ENCODE peak calls at places on chromosomes 7 and 10, in seven cellular contexts. One of them, this sample, is unnamed.

GRCh38 chr10:102240467-102241036 is 760 bp downstream of the PITX3 start:
- DNase-seq in IMR-90: no peak
- DNase-seq in H1: no peak
- DNase-seq in trophoblast cell: no peak
- DNase-seq in mesendoderm: no peak
- DNase-seq in mesenchymal stem cell: peak
- DNase-seq in neuronal stem cell: no peak
- DNase-seq in this sample: peak

GRCh38 chr7:151013728-151014497 is 10.4 kb downstream of the ATG9B start:
- DNase-seq in IMR-90: peak
- DNase-seq in H1: peak
- DNase-seq in trophoblast cell: peak
- DNase-seq in mesendoderm: peak
- DNase-seq in mesenchymal stem cell: no peak
- DNase-seq in neuronal stem cell: peak
- DNase-seq in this sample: peak

GRCh38 chr7:2820508-2820934 is 23.6 kb downstream of the GNA12 start:
- DNase-seq in IMR-90: peak
- DNase-seq in H1: no peak
- DNase-seq in trophoblast cell: peak
- DNase-seq in mesendoderm: peak
- DNase-seq in mesenchymal stem cell: peak
- DNase-seq in neuronal stem cell: no peak
- DNase-seq in this sample: no peak

GRCh38 chr10:84762754-84763394 is 434.5 kb downstream of the CCSER2 start:
- DNase-seq in IMR-90: no peak
- DNase-seq in H1: no peak
- DNase-seq in trophoblast cell: no peak
- DNase-seq in mesendoderm: peak
- DNase-seq in mesenchymal stem cell: no peak
- DNase-seq in neuronal stem cell: no peak
- DNase-seq in this sample: peak

GRCh38 chr10:44696496-44696895 is 214.6 kb upstream of the TMEM72 start:
- DNase-seq in IMR-90: peak
- DNase-seq in H1: no peak
- DNase-seq in trophoblast cell: no peak
- DNase-seq in mesendoderm: peak
- DNase-seq in mesenchymal stem cell: peak
- DNase-seq in neuronal stem cell: no peak
- DNase-seq in this sample: no peak

GRCh38 chr10:127150136-127150535 is 46.3 kb downstream of the INSYN2A start:
- DNase-seq in IMR-90: peak
- DNase-seq in H1: no peak
- DNase-seq in trophoblast cell: no peak
- DNase-seq in mesendoderm: peak
- DNase-seq in mesenchymal stem cell: peak
- DNase-seq in neuronal stem cell: no peak
- DNase-seq in this sample: no peak

GRCh38 chr10:17059197-17059688 is 70.4 kb downstream of the CUBN start:
- DNase-seq in IMR-90: peak
- DNase-seq in H1: no peak
- DNase-seq in trophoblast cell: no peak
- DNase-seq in mesendoderm: no peak
- DNase-seq in mesenchymal stem cell: peak
- DNase-seq in neuronal stem cell: no peak
- DNase-seq in this sample: no peak

GRCh38 chr7:128734777-128735342 is 4.3 kb upstream of the CALU start:
- DNase-seq in IMR-90: no peak
- DNase-seq in H1: no peak
- DNase-seq in trophoblast cell: no peak
- DNase-seq in mesendoderm: no peak
- DNase-seq in mesenchymal stem cell: no peak
- DNase-seq in neuronal stem cell: no peak
- DNase-seq in this sample: no peak

GRCh38 chr7:129401228-129401967 is 32.8 kb upstream of the STRIP2 start:
- DNase-seq in IMR-90: no peak
- DNase-seq in H1: no peak
- DNase-seq in trophoblast cell: no peak
- DNase-seq in mesendoderm: peak
- DNase-seq in mesenchymal stem cell: peak
- DNase-seq in neuronal stem cell: no peak
- DNase-seq in this sample: no peak

GRCh38 chr10:73744690-73744994 is 470 bp downstream of the SEC24C start:
- DNase-seq in IMR-90: peak
- DNase-seq in H1: no peak
- DNase-seq in trophoblast cell: peak
- DNase-seq in mesendoderm: peak
- DNase-seq in mesenchymal stem cell: peak
- DNase-seq in neuronal stem cell: no peak
- DNase-seq in this sample: no peak

GRCh38 chr7:17558135-17558534 is 259.7 kb downstream of the AHR start:
- DNase-seq in IMR-90: no peak
- DNase-seq in H1: no peak
- DNase-seq in trophoblast cell: no peak
- DNase-seq in mesendoderm: no peak
- DNase-seq in mesenchymal stem cell: no peak
- DNase-seq in neuronal stem cell: no peak
- DNase-seq in this sample: no peak

GRCh38 chr10:95360122-95360715 is 69.4 kb upstream of the PDLIM1 start:
- DNase-seq in IMR-90: peak
- DNase-seq in H1: no peak
- DNase-seq in trophoblast cell: no peak
- DNase-seq in mesendoderm: no peak
- DNase-seq in mesenchymal stem cell: peak
- DNase-seq in neuronal stem cell: no peak
- DNase-seq in this sample: no peak

GRCh38 chr7:124263232-124263827 is 230.5 kb upstream of the TMEM229A start:
- DNase-seq in IMR-90: peak
- DNase-seq in H1: no peak
- DNase-seq in trophoblast cell: peak
- DNase-seq in mesendoderm: peak
- DNase-seq in mesenchymal stem cell: peak
- DNase-seq in neuronal stem cell: no peak
- DNase-seq in this sample: peak

GRCh38 chr10:86583983-86584382 is 62.4 kb upstream of the WAPL start:
- DNase-seq in IMR-90: no peak
- DNase-seq in H1: peak
- DNase-seq in trophoblast cell: no peak
- DNase-seq in mesendoderm: peak
- DNase-seq in mesenchymal stem cell: no peak
- DNase-seq in neuronal stem cell: no peak
- DNase-seq in this sample: peak

GRCh38 chr10:131810805-131811137 is 90.0 kb upstream of the PPP2R2D start:
- DNase-seq in IMR-90: no peak
- DNase-seq in H1: peak
- DNase-seq in trophoblast cell: no peak
- DNase-seq in mesendoderm: no peak
- DNase-seq in mesenchymal stem cell: no peak
- DNase-seq in neuronal stem cell: no peak
- DNase-seq in this sample: no peak

GRCh38 chr7:24192701-24193100 is 91.3 kb upstream of the NPY start:
- DNase-seq in IMR-90: no peak
- DNase-seq in H1: no peak
- DNase-seq in trophoblast cell: no peak
- DNase-seq in mesendoderm: no peak
- DNase-seq in mesenchymal stem cell: no peak
- DNase-seq in neuronal stem cell: no peak
- DNase-seq in this sample: no peak

GRCh38 chr7:22849158-22849557 is 26.5 kb upstream of the TOMM7 start:
- DNase-seq in IMR-90: no peak
- DNase-seq in H1: no peak
- DNase-seq in trophoblast cell: no peak
- DNase-seq in mesendoderm: no peak
- DNase-seq in mesenchymal stem cell: no peak
- DNase-seq in neuronal stem cell: no peak
- DNase-seq in this sample: no peak

GRCh38 chr10:37707829-37708578 is 149.4 kb downstream of the ZNF248 start:
- DNase-seq in IMR-90: no peak
- DNase-seq in H1: no peak
- DNase-seq in trophoblast cell: no peak
- DNase-seq in mesendoderm: no peak
- DNase-seq in mesenchymal stem cell: no peak
- DNase-seq in neuronal stem cell: no peak
- DNase-seq in this sample: no peak

DNA sequence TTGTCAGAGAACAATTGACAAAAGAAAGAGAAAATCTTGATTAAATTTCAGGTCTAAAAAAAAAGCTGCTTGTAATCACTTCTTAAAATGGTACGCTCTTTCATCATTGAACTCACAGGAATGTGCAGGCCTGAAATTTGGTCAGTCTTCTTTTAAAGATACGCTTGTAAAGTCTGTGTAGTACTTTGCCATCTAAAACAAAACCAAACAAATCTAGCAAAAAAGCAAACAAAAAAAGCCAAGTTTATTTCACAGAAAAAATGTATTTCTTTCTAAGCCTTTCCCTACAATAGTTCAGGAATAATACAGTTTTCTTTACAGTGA is 172.4 kb downstream of the OTUD1 start:
- DNase-seq in IMR-90: no peak
- DNase-seq in H1: no peak
- DNase-seq in trophoblast cell: no peak
- DNase-seq in mesendoderm: no peak
- DNase-seq in mesenchymal stem cell: no peak
- DNase-seq in neuronal stem cell: no peak
- DNase-seq in this sample: no peak
- H2BK5ac ChIP-seq in IMR-90: no peak
- H2BK5ac ChIP-seq in H1: no peak
- H2BK5ac ChIP-seq in trophoblast cell: no peak
- H2BK5ac ChIP-seq in mesendoderm: no peak
- H2BK5ac ChIP-seq in mesenchymal stem cell: no peak
- H2BK5ac ChIP-seq in neuronal stem cell: no peak
- H2BK5ac ChIP-seq in this sample: no peak

GRCh38 chr7:157549612-157550299 is 213.0 kb downstream of the DNAJB6 start:
- DNase-seq in IMR-90: no peak
- DNase-seq in H1: no peak
- DNase-seq in trophoblast cell: no peak
- DNase-seq in mesendoderm: no peak
- DNase-seq in mesenchymal stem cell: no peak
- DNase-seq in neuronal stem cell: no peak
- DNase-seq in this sample: no peak

GRCh38 chr7:157551325-157552070 is 214.7 kb downstream of the DNAJB6 start:
- DNase-seq in IMR-90: no peak
- DNase-seq in H1: no peak
- DNase-seq in trophoblast cell: no peak
- DNase-seq in mesendoderm: no peak
- DNase-seq in mesenchymal stem cell: no peak
- DNase-seq in neuronal stem cell: no peak
- DNase-seq in this sample: no peak

GRCh38 chr7:157548691-157549265 is 212.0 kb downstream of the DNAJB6 start:
- DNase-seq in IMR-90: no peak
- DNase-seq in H1: no peak
- DNase-seq in trophoblast cell: no peak
- DNase-seq in mesendoderm: no peak
- DNase-seq in mesenchymal stem cell: no peak
- DNase-seq in neuronal stem cell: no peak
- DNase-seq in this sample: no peak

GRCh38 chr7:157552295-157552993 is 215.6 kb downstream of the DNAJB6 start:
- DNase-seq in IMR-90: no peak
- DNase-seq in H1: no peak
- DNase-seq in trophoblast cell: no peak
- DNase-seq in mesendoderm: no peak
- DNase-seq in mesenchymal stem cell: no peak
- DNase-seq in neuronal stem cell: no peak
- DNase-seq in this sample: no peak

DNA sequence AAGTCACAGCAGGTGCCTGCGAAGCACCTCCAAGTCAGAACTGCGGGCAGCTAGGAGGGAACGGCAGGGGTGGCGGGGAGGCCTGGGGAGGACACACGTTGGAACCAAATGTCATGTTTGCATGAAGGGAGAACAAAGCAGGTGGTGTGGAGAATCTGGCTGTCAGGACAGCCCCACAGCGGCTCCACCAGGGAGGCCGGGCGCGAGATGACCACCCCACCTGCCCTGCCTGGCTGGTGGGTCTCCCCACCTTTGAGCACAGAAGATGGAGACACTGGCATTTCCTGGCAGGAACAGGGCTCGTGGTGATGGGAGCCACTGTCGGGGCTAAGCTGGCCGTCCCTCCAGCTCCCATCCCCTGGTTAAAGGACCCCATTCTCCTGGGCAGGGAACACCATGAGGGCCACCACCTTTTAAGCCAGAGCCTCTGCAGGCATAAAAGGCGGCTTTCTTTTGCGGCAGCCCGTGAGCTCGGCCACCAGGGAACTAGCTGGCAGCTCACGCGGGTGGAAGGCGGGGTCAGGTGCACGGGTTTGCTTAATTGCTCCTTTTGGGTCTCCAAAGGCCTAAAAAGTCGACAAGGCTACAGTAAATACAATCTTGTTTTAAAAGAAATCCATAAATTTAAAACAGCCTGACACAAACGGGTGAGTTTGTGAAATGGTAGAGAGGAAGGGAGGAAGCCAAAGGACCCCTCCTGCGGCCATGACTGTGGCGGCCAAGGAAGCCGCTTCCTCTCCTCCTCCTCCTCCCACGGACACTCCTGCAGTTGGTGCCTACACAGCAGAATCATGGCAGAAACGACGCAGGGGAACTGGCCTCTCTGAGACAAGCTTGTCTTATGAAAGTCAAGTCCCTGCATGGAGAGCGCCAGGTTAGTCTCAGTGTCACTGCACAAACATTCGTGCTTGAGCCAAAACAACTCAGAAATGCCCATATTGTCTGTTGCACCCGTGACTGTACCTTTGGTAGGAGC is 213.8 kb downstream of the DNAJB6 start:
- DNase-seq in IMR-90: no peak
- DNase-seq in H1: no peak
- DNase-seq in trophoblast cell: no peak
- DNase-seq in mesendoderm: no peak
- DNase-seq in mesenchymal stem cell: no peak
- DNase-seq in neuronal stem cell: no peak
- DNase-seq in this sample: no peak
- H2BK5ac ChIP-seq in IMR-90: no peak
- H2BK5ac ChIP-seq in H1: no peak
- H2BK5ac ChIP-seq in trophoblast cell: no peak
- H2BK5ac ChIP-seq in mesendoderm: no peak
- H2BK5ac ChIP-seq in mesenchymal stem cell: no peak
- H2BK5ac ChIP-seq in neuronal stem cell: no peak
- H2BK5ac ChIP-seq in this sample: no peak

DNA sequence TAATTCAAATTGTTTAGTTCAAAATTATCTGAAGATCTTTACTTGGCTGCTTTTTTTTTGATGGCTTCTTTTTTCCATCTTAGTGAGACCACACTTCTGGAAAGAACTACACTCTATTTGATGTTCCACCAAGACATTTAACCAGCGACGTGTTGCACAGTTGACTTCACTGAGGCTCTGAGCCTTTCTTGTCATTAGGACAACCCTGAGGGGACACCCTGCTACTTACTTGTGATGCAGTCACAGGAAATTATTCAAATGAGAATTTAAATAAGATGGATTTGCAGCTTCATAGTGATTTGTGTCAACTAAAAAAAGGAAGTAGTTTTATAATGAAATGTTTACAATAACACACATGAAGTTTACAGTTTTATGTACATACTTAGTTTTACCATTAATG is 25.6 kb upstream of the PIK3CG start:
- DNase-seq in IMR-90: no peak
- DNase-seq in H1: no peak
- DNase-seq in trophoblast cell: no peak
- DNase-seq in mesendoderm: no peak
- DNase-seq in mesenchymal stem cell: no peak
- DNase-seq in neuronal stem cell: no peak
- DNase-seq in this sample: no peak
- H2BK5ac ChIP-seq in IMR-90: peak
- H2BK5ac ChIP-seq in H1: no peak
- H2BK5ac ChIP-seq in trophoblast cell: no peak
- H2BK5ac ChIP-seq in mesendoderm: no peak
- H2BK5ac ChIP-seq in mesenchymal stem cell: no peak
- H2BK5ac ChIP-seq in neuronal stem cell: no peak
- H2BK5ac ChIP-seq in this sample: no peak

GRCh38 chr7:154474903-154475520 is 422.8 kb downstream of the DPP6 start:
- DNase-seq in IMR-90: no peak
- DNase-seq in H1: peak
- DNase-seq in trophoblast cell: no peak
- DNase-seq in mesendoderm: no peak
- DNase-seq in mesenchymal stem cell: no peak
- DNase-seq in neuronal stem cell: no peak
- DNase-seq in this sample: no peak
- H2BK5ac ChIP-seq in IMR-90: no peak
- H2BK5ac ChIP-seq in H1: no peak
- H2BK5ac ChIP-seq in trophoblast cell: no peak
- H2BK5ac ChIP-seq in mesendoderm: no peak
- H2BK5ac ChIP-seq in mesenchymal stem cell: no peak
- H2BK5ac ChIP-seq in neuronal stem cell: no peak
- H2BK5ac ChIP-seq in this sample: no peak